ENCODE peak calls at places on chromosomes 3 and 15, in five cellular contexts. Q, F, R, O and B are unnamed samples.

GRCh38 chr15:93042211-93042610 is 46.8 kb downstream of the RGMA start:
- DNase-seq in Q (no peak), F (no peak), R (no peak), O (no peak), B (no peak)

GRCh38 chr3:132570011-132570410 is 27.1 kb upstream of the ACKR4 start:
- DNase-seq in Q (no peak), F (no peak), R (no peak), O (no peak), B (no peak)

GRCh38 chr15:93985173-93985572 is 246.2 kb upstream of the MCTP2 start:
- DNase-seq in Q (no peak), F (no peak), R (no peak), O (no peak), B (no peak)

GRCh38 chr3:24763421-24763820 is 268.8 kb upstream of the THRB start:
- DNase-seq in Q (no peak), F (no peak), R (no peak), O (no peak), B (no peak)

GRCh38 chr15:101637549-101638318 is 14.4 kb downstream of the TM2D3 start:
- DNase-seq in Q (no peak), F (no peak), R (no peak), O (peak), B (no peak)

GRCh38 chr3:31472479-31473390 is 60.0 kb upstream of the STT3B start:
- DNase-seq in Q (no peak), F (no peak), R (no peak), O (peak), B (no peak)

GRCh38 chr3:186075931-186076567 is 32.8 kb downstream of the ETV5 start:
- DNase-seq in Q (no peak), F (no peak), R (no peak), O (no peak), B (no peak)

GRCh38 chr15:68885070-68885469 is 45.3 kb upstream of the SPESP1 start:
- DNase-seq in Q (no peak), F (no peak), R (no peak), O (peak), B (peak)

GRCh38 chr15:52289629-52290081 is 5.9 kb downstream of the MYO5C start:
- DNase-seq in Q (no peak), F (no peak), R (no peak), O (no peak), B (no peak)

GRCh38 chr3:180610981-180611380 is 9.0 kb downstream of the TTC14 start:
- DNase-seq in Q (peak), F (no peak), R (no peak), O (peak), B (no peak)

GRCh38 chr3:123781138-123781537 is 103.0 kb downstream of the MYLK start:
- DNase-seq in Q (no peak), F (no peak), R (no peak), O (no peak), B (no peak)

GRCh38 chr3:177220136-177220974 is 23.1 kb upstream of the TBL1XR1 start:
- DNase-seq in Q (no peak), F (no peak), R (no peak), O (peak), B (no peak)

GRCh38 chr15:58053236-58054153 is 12.0 kb downstream of the ALDH1A2 start:
- DNase-seq in Q (no peak), F (no peak), R (no peak), O (no peak), B (no peak)

GRCh38 chr3:77726509-77726908 is 686.6 kb downstream of the ROBO2 start:
- DNase-seq in Q (peak), F (no peak), R (no peak), O (no peak), B (no peak)

GRCh38 chr15:31393441-31394091 is 66.9 kb downstream of the KLF13 start:
- DNase-seq in Q (no peak), F (no peak), R (no peak), O (no peak), B (no peak)

GRCh38 chr15:96354731-96355560 is 24.4 kb downstream of the NR2F2 start:
- DNase-seq in Q (no peak), F (no peak), R (no peak), O (peak), B (peak)

GRCh38 chr3:4251412-4251811 is 51.8 kb upstream of the SETMAR start:
- DNase-seq in Q (no peak), F (no peak), R (no peak), O (no peak), B (no peak)

GRCh38 chr3:102194001-102194400 is 240.8 kb upstream of the ZPLD1 start:
- DNase-seq in Q (no peak), F (no peak), R (no peak), O (no peak), B (no peak)

GRCh38 chr15:92130906-92131305 is 262.8 kb upstream of the ST8SIA2 start:
- DNase-seq in Q (no peak), F (no peak), R (no peak), O (no peak), B (no peak)

GRCh38 chr3:18295171-18295920 is 129.8 kb downstream of the SATB1 start:
- DNase-seq in Q (peak), F (peak), R (peak), O (peak), B (peak)
- TF ChIP-seq CTCF in Q (peak), F (peak), R (peak), O (peak), B (peak)

GRCh38 chr3:169509780-169510179 is 153.7 kb downstream of the MECOM start:
- DNase-seq in Q (no peak), F (no peak), R (no peak), O (no peak), B (no peak)
- H3K4me3 ChIP-seq in Q (no peak), F (no peak), R (no peak), O (no peak), B (no peak)

DNA sequence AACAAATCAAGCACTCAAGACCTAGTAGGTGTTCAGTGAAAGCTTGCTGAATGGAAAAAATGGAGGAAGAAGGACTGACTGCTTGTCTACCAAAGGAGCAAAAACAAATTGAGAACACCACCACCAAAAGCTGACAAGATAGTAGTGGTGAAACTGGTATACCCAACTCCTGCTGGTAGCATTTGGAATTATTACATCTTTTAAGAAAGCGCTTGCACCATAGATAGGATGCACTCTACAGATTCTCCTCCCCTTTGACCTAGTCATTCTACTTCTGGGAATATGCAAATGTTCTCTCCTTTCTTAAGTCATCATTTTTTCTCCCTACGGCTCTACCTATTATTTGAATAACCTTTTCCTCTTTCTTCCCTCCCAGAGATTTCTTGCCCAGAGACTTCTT is 74.8 kb upstream of the TLE3 start:
- DNase-seq in Q (no peak), F (no peak), R (no peak), O (no peak), B (no peak)
- TF ChIP-seq CTCF in Q (no peak), F (no peak), R (no peak), O (no peak), B (no peak)

DNA sequence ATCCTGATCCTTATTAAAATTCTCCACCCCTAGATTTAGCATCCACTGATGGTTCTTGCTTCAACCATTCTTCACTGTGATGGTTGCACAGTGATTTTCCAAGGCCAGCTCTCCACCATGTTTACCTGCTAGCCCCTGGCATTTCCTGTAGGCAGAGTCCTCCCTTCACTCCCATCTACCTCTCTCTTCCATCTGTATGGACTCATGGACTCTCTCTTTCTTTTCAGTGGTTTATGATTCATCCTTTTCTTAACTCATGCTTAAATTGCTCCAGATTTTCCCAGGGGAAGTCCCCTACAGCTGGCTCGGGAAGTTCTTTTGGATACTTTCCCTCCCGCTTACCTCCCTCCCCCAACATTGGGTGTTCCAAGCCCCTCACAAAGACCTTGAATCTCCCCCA is 18.7 kb downstream of the TGM4 start:
- DNase-seq in Q (no peak), F (peak), R (no peak), O (peak), B (peak)
- H3K4me3 ChIP-seq in Q (no peak), F (no peak), R (no peak), O (no peak), B (no peak)

GRCh38 chr3:70716832-70717231 is 404.4 kb upstream of the MDFIC2 start:
- DNase-seq in Q (no peak), F (peak), R (no peak), O (peak), B (peak)
- TF ChIP-seq CTCF in Q (peak), F (peak), R (no peak), O (peak), B (peak)

GRCh38 chr3:97810779-97811390 is 10.9 kb upstream of the CRYBG3 start:
- DNase-seq in Q (no peak), F (no peak), R (no peak), O (peak), B (no peak)
- H3K4me3 ChIP-seq in Q (no peak), F (no peak), R (no peak), O (no peak), B (no peak)

GRCh38 chr3:190695225-190695624 is 167.3 kb downstream of the GMNC start:
- DNase-seq in Q (no peak), F (no peak), R (no peak), O (peak), B (no peak)

GRCh38 chr3:190697901-190698300 is 164.6 kb downstream of the GMNC start:
- DNase-seq in Q (peak), F (peak), R (no peak), O (peak), B (peak)

GRCh38 chr3:190695994-190696393 is 166.5 kb downstream of the GMNC start:
- DNase-seq in Q (no peak), F (no peak), R (no peak), O (no peak), B (no peak)

GRCh38 chr3:190696777-190697501 is 165.6 kb downstream of the GMNC start:
- DNase-seq in Q (no peak), F (peak), R (peak), O (peak), B (no peak)

DNA sequence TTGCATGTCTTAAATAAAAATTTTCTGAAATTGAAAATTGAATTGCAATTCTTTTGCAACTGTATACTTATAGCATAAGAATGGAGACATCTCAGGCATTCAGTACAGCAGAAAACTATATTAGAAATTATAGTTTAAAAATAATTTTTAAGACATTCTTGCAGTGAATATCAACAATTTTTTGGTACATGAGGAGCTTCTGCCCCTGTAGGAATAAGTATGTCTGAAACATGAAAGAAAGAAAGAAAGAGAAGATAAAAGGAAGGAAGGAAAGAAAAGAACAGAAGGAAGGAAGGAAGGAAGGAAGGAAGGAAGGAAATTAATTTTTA is 165.0 kb downstream of the GMNC start:
- DNase-seq in Q (no peak), F (no peak), R (no peak), O (no peak), B (no peak)
- TF ChIP-seq CTCF in Q (no peak), F (no peak), R (no peak), O (no peak), B (no peak)

DNA sequence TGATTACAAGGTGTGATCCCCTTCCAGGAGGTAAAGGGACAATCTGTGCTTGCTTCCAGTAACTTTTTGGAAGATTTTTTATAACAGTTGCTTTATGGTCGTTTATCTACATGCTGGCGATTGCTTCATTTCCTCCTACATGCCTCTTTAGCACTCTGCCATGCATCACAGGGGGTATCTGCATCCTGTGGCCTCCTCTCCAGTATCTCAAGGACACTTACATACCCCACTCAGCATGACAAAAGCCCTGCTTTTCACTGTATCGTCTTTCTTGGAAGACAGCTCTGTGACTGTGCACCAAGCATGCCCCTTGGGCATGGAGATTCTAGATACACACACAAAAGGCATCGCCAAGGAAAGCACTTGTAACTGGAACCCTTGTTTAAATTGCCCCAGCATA is 25.3 kb downstream of the CAPN3 start:
- DNase-seq in Q (no peak), F (no peak), R (no peak), O (no peak), B (no peak)
- H3K4me3 ChIP-seq in Q (no peak), F (no peak), R (no peak), O (no peak), B (no peak)